ENCODE peak calls at places on chromosome X, in four cellular contexts. Y is IMR-90; P is naive thymus-derived CD4-positive, alpha-beta T cell; G is gastrocnemius medialis. J is an unnamed sample.

GRCh38 chrX:38561126-38561868 is at the start of gene TSPAN7:
- DNase-seq in Y (peak; percentile 40), P (peak; percentile 84), G (peak; percentile 77), J (no peak)

GRCh38 chrX:110509778-110510510 is 151.3 kb downstream of the RTL9 start:
- DNase-seq in Y (no peak), P (no peak), G (no peak), J (no peak)

GRCh38 chrX:72554448-72555140 is 18.0 kb downstream of the HDAC8 start:
- DNase-seq in Y (no peak), P (no peak), G (no peak), J (no peak)

GRCh38 chrX:55787727-55788126 is 70.2 kb downstream of the RRAGB start:
- DNase-seq in Y (no peak), P (no peak), G (no peak), J (no peak)

GRCh38 chrX:78024349-78025108 is 55.1 kb upstream of the PGAM4 start:
- DNase-seq in Y (peak; percentile 2), P (peak; percentile 62), G (no peak), J (no peak)

GRCh38 chrX:52353838-52354237 is 15.0 kb upstream of the XAGE2 start:
- DNase-seq in Y (no peak), P (no peak), G (no peak), J (no peak)

GRCh38 chrX:153603131-153603656 is 4.3 kb upstream of the CCNQ start:
- DNase-seq in Y (no peak), P (no peak), G (no peak), J (no peak)

GRCh38 chrX:68932611-68933010 is 103.8 kb downstream of the EFNB1 start:
- DNase-seq in Y (no peak), P (no peak), G (peak; percentile 48), J (no peak)

GRCh38 chrX:85903692-85904471 is 143.5 kb downstream of the CHM start:
- DNase-seq in Y (no peak), P (no peak), G (no peak), J (no peak)

GRCh38 chrX:72254835-72255234 is 16.0 kb upstream of the ERCC6L start:
- DNase-seq in Y (no peak), P (no peak), G (no peak), J (no peak)

GRCh38 chrX:51803833-51804232 is 60.6 kb downstream of the GSPT2 start:
- DNase-seq in Y (no peak), P (no peak), G (no peak), J (no peak)

DNA sequence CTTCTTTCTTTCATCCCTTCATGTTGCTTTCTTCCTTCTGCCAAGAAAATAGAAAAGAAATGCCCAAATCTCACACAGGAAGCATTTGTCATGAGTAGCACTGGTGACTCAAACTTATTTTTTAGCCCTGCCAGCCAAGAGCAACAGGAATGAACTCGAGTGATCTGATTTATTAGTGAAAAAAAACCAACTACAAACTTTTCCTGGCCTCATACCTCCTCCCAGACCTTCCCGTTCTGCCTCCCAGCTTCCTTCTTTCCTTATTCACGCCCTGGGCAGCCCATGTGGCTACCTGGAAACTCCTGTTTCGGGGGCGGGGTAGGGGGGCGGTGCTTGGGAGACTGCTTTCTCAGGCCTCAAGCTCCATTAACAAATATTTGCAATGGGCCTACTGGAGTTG is 178.5 kb downstream of the NHS start:
- DNase-seq in Y (peak; percentile 70), P (no peak), G (no peak), J (no peak)
- H3K4me1 ChIP-seq in Y (peaks cover 11% of the 10 kb centered on the region), P (no peaks in the 10 kb centered on the region), G (no peaks in the 10 kb centered on the region), J (peaks cover 22% of the 10 kb centered on the region)

DNA sequence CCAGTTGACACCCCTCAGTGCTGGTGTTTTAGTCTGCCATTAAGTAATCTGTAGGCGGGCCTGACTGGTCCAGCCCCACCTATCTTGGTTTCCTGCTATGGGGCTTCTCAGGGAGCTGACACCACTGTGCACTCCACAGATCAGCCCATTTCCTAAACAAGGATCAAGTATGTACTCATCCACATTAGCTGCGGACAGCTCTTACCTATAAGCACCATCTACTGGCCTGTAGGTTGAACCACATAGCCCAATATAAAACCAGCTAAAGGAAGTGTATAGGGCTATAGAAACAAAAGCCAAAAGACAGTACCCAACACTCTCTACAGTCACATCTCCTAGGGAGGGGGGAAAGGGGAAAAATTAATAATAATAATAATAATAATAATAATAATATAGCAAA is 353.5 kb upstream of the CXorf51B start:
- DNase-seq in Y (no peak), P (no peak), G (no peak), J (no peak)
- H3K27me3 ChIP-seq in Y (no peaks in the 10 kb centered on the region), P (no peaks in the 10 kb centered on the region), G (no peaks in the 10 kb centered on the region), J (no peaks in the 10 kb centered on the region)

DNA sequence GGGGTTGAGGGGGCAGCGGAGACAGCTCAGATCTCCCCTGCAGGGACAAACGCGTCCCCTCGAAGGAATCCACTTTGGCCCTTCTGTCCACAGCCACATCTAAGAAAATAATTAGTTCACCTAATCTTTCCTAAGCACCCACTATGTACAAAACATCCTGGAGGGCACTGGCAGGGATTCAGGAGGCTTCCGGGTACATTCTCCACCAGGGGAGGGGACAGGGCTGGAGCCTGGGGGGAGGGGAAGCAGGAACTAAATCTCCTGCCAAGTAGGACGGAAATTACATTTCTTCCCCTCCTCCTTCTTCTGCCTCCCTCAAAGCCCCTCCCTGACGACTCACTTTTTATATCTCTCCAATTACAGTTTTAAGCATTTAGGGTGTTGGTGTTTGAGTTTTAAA is 203.1 kb downstream of the BCOR start:
- DNase-seq in Y (no peak), P (no peak), G (no peak), J (no peak)
- H3K4me1 ChIP-seq in Y (peaks cover 10% of the 10 kb centered on the region), P (no peaks in the 10 kb centered on the region), G (peaks cover 7% of the 10 kb centered on the region), J (peaks cover 11% of the 10 kb centered on the region)

GRCh38 chrX:139200793-139201192 is 329.7 kb upstream of the F9 start:
- DNase-seq in Y (peak; percentile 1), P (no peak), G (no peak), J (no peak)
- H3K27me3 ChIP-seq in Y (peaks cover 10% of the 10 kb centered on the region), P (no peaks in the 10 kb centered on the region), G (no peaks in the 10 kb centered on the region), J (no peaks in the 10 kb centered on the region)

DNA sequence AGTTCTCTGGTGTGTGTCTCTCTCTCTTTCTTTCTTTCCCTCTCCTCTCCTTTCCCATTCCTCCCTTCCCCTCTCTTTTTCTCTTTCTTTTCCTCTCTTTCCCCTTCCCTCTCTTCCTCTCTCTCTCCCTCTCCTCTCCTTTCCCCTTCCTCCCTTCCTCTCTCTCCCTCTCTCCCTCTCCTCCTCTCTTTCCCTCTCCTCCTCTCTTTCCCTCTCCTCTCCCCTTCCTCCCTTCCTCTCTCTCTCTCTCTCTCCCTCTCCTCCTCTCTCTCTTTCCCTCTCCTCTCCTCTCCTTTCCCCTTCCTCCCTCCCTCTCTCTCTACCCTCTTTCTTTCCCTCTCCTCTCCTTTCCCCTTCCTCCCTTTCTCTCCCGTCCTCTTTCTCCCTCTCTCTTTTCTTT is 12.4 kb upstream of the EOLA1 start:
- DNase-seq in Y (no peak), P (no peak), G (no peak), J (no peak)
- H3K4me1 ChIP-seq in Y (no peaks in the 10 kb centered on the region), P (peaks cover 21% of the 10 kb centered on the region), G (no peaks in the 10 kb centered on the region), J (no peaks in the 10 kb centered on the region)

DNA sequence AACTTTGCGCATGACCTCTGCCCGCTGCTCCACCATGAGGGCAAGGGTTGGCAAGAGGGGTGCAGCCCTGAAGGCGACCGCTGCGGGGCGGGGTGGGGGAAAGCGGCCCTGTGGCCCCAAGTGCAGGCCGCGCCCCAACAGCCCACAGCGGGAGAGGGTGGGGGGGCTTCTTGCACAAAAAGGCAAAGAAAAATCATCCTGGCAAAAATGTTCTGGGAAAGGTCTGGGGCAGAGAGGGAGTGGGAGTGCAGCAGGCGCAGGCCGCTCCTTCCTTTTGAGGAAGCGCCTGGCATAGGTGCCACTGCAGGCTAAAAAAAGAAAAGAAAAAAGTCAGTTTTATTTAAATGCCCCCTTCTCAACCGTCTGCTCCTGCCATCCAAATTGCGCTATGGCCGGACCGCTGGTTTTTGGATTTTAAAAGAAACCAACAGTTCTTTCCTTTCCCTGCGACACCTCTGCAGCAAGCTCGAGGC is 1.4 kb downstream of the ARX start:
- DNase-seq in Y (no peak), P (no peak), G (no peak), J (no peak)
- H3K27me3 ChIP-seq in Y (peaks cover 83% of the 10 kb centered on the region), P (peaks cover 7% of the 10 kb centered on the region), G (peaks cover 24% of the 10 kb centered on the region), J (no peaks in the 10 kb centered on the region)

DNA sequence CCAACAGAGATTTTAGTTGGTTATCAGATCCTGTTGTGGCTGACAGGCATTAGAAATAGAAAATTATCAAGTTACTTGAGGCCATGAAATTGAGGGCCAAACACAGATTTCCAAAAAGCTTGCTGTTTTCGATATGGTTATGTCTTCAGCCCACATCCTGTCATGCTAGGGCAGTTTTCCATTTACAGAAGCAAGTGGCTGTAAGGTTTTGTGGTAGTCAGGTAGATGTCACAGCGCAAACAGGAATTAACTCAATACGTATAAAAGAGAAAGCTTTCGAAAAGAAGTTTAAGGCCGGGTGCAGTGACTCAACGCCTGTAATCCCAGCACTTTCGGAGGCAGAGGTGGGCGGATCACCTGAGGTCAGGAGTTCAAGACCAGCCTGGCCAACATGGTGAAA is 104.6 kb downstream of the DMD start:
- DNase-seq in Y (no peak), P (no peak), G (no peak), J (no peak)
- H3K4me1 ChIP-seq in Y (no peaks in the 10 kb centered on the region), P (no peaks in the 10 kb centered on the region), G (peaks cover 3% of the 10 kb centered on the region), J (no peaks in the 10 kb centered on the region)

GRCh38 chrX:135421932-135422809 is at the start of gene SMIM10L2A:
- DNase-seq in Y (no peak), P (no peak), G (no peak), J (no peak)
- H3K27me3 ChIP-seq in Y (peaks cover 15% of the 10 kb centered on the region), P (no peaks in the 10 kb centered on the region), G (no peaks in the 10 kb centered on the region), J (no peaks in the 10 kb centered on the region)

J was measured in vagina.